ENCODE peak calls at places on chromosomes 11 and 22, in four cellular contexts. N, T, A and R are unnamed samples.

GRCh38 chr22:43088616-43088978 is 594 bp downstream of the TTLL1 start:
- DNase-seq in N (no peak), T (no peak), A (no peak), R (no peak)

GRCh38 chr22:24409707-24410106 is 17.7 kb upstream of the ADORA2A start:
- DNase-seq in N (no peak), T (no peak), A (no peak), R (no peak)

GRCh38 chr11:12756101-12756500 is 81.9 kb downstream of the TEAD1 start:
- DNase-seq in N (no peak), T (no peak), A (no peak), R (no peak)

GRCh38 chr11:13136272-13136596 is 127.1 kb downstream of the RASSF10 start:
- DNase-seq in N (no peak), T (no peak), A (no peak), R (no peak)

GRCh38 chr22:21939392-21940319 is 13.0 kb downstream of the PPM1F start:
- DNase-seq in N (peak), T (no peak), A (no peak), R (no peak)

GRCh38 chr11:126049159-126049558 is 13.5 kb downstream of the CDON start:
- DNase-seq in N (no peak), T (no peak), A (no peak), R (no peak)

GRCh38 chr11:74453373-74453975 is 13.9 kb downstream of the KCNE3 start:
- DNase-seq in N (peak), T (peak), A (peak), R (peak)

GRCh38 chr11:1779806-1780699 is 16.3 kb upstream of the CTSD start:
- DNase-seq in N (no peak), T (no peak), A (no peak), R (no peak)

GRCh38 chr11:9982127-9982795 is 311.8 kb downstream of the SBF2 start:
- DNase-seq in N (no peak), T (no peak), A (no peak), R (no peak)

GRCh38 chr11:44368886-44369285 is 58.9 kb upstream of the ALX4 start:
- DNase-seq in N (no peak), T (no peak), A (no peak), R (no peak)

GRCh38 chr22:46754110-46754799 is 8.2 kb upstream of the TBC1D22A start:
- DNase-seq in N (peak), T (peak), A (no peak), R (peak)

GRCh38 chr11:94219771-94220170 is 84.6 kb upstream of the IZUMO1R start:
- DNase-seq in N (no peak), T (no peak), A (no peak), R (no peak)

GRCh38 chr11:57779275-57779674 is 17.7 kb downstream of the CTNND1 start:
- DNase-seq in N (no peak), T (no peak), A (no peak), R (peak)

GRCh38 chr22:48223488-48224190 is 1461.2 kb downstream of the TBC1D22A start:
- DNase-seq in N (no peak), T (no peak), A (no peak), R (no peak)

GRCh38 chr11:132640952-132641351 is 891.3 kb downstream of the OPCML start:
- DNase-seq in N (no peak), T (no peak), A (no peak), R (no peak)